ENCODE peak calls at places on chromosomes 12 and 14, in six cellular contexts. One of them, this sample, is unnamed.

GRCh38 chr14:105491366-105492006 is 440 bp downstream of the TEDC1 start:
- DNase-seq in foreskin fibroblast: peak
- DNase-seq in ACHN: peak
- DNase-seq in HCEC 1CT: peak
- DNase-seq in heart right ventricle: peak
- DNase-seq in epithelial cell of prostate: peak
- DNase-seq in this sample: peak

GRCh38 chr14:68655961-68656360 is 136.9 kb downstream of the ZFP36L1 start:
- DNase-seq in epithelial cell of prostate: no peak
- DNase-seq in heart right ventricle: no peak
- DNase-seq in foreskin fibroblast: no peak
- DNase-seq in ACHN: peak
- DNase-seq in HCEC 1CT: no peak
- DNase-seq in this sample: no peak

GRCh38 chr12:97801471-97802045 is 339.0 kb downstream of the RMST start:
- DNase-seq in foreskin fibroblast: no peak
- DNase-seq in epithelial cell of prostate: no peak
- DNase-seq in ACHN: no peak
- DNase-seq in heart right ventricle: no peak
- DNase-seq in HCEC 1CT: no peak
- DNase-seq in this sample: no peak

GRCh38 chr14:95210699-95211098 is 53.4 kb upstream of the DICER1 start:
- DNase-seq in heart right ventricle: no peak
- DNase-seq in foreskin fibroblast: no peak
- DNase-seq in HCEC 1CT: no peak
- DNase-seq in epithelial cell of prostate: no peak
- DNase-seq in ACHN: no peak
- DNase-seq in this sample: no peak

GRCh38 chr12:110726708-110727369 is 15.9 kb downstream of the PPP1CC start:
- DNase-seq in heart right ventricle: no peak
- DNase-seq in epithelial cell of prostate: no peak
- DNase-seq in ACHN: no peak
- DNase-seq in foreskin fibroblast: no peak
- DNase-seq in HCEC 1CT: no peak
- DNase-seq in this sample: no peak

GRCh38 chr14:42736408-42736807 is 1129.7 kb downstream of the LRFN5 start:
- DNase-seq in heart right ventricle: no peak
- DNase-seq in ACHN: no peak
- DNase-seq in foreskin fibroblast: no peak
- DNase-seq in HCEC 1CT: no peak
- DNase-seq in epithelial cell of prostate: no peak
- DNase-seq in this sample: no peak

GRCh38 chr12:78167510-78167909 is 336.8 kb downstream of the NAV3 start:
- DNase-seq in epithelial cell of prostate: no peak
- DNase-seq in foreskin fibroblast: no peak
- DNase-seq in ACHN: peak
- DNase-seq in HCEC 1CT: no peak
- DNase-seq in heart right ventricle: no peak
- DNase-seq in this sample: no peak

GRCh38 chr12:31234955-31235867 is 90.7 kb downstream of the SINHCAF start:
- DNase-seq in HCEC 1CT: peak
- DNase-seq in ACHN: peak
- DNase-seq in epithelial cell of prostate: no peak
- DNase-seq in heart right ventricle: peak
- DNase-seq in foreskin fibroblast: peak
- DNase-seq in this sample: peak

GRCh38 chr14:100610511-100611217 is 23.4 kb upstream of the BEGAIN start:
- DNase-seq in heart right ventricle: no peak
- DNase-seq in epithelial cell of prostate: no peak
- DNase-seq in HCEC 1CT: peak
- DNase-seq in ACHN: no peak
- DNase-seq in foreskin fibroblast: peak
- DNase-seq in this sample: peak

GRCh38 chr12:13008741-13009380 is 8.8 kb upstream of the HEBP1 start:
- DNase-seq in foreskin fibroblast: no peak
- DNase-seq in ACHN: no peak
- DNase-seq in heart right ventricle: no peak
- DNase-seq in epithelial cell of prostate: no peak
- DNase-seq in HCEC 1CT: peak
- DNase-seq in this sample: peak

GRCh38 chr12:119180380-119181040 is 1.8 kb downstream of the HSPB8 start:
- DNase-seq in HCEC 1CT: no peak
- DNase-seq in ACHN: peak
- DNase-seq in foreskin fibroblast: peak
- DNase-seq in heart right ventricle: peak
- DNase-seq in epithelial cell of prostate: no peak
- DNase-seq in this sample: peak

GRCh38 chr14:89276424-89276975 is 140.5 kb downstream of the FOXN3 start:
- DNase-seq in HCEC 1CT: no peak
- DNase-seq in ACHN: peak
- DNase-seq in epithelial cell of prostate: no peak
- DNase-seq in heart right ventricle: no peak
- DNase-seq in foreskin fibroblast: no peak
- DNase-seq in this sample: peak

GRCh38 chr12:82458101-82458500 is 99.8 kb downstream of the METTL25 start:
- DNase-seq in HCEC 1CT: no peak
- DNase-seq in heart right ventricle: no peak
- DNase-seq in ACHN: no peak
- DNase-seq in foreskin fibroblast: no peak
- DNase-seq in epithelial cell of prostate: no peak
- DNase-seq in this sample: no peak

GRCh38 chr12:57239587-57240068 is 10.1 kb downstream of the SHMT2 start:
- DNase-seq in ACHN: peak
- DNase-seq in epithelial cell of prostate: no peak
- DNase-seq in foreskin fibroblast: peak
- DNase-seq in heart right ventricle: no peak
- DNase-seq in HCEC 1CT: no peak
- DNase-seq in this sample: no peak

GRCh38 chr12:110818511-110818910 is 28.3 kb upstream of the CCDC63 start:
- DNase-seq in HCEC 1CT: no peak
- DNase-seq in heart right ventricle: no peak
- DNase-seq in epithelial cell of prostate: no peak
- DNase-seq in ACHN: no peak
- DNase-seq in foreskin fibroblast: no peak
- DNase-seq in this sample: no peak

GRCh38 chr12:76018672-76019071 is 12.9 kb downstream of the PHLDA1 start:
- DNase-seq in epithelial cell of prostate: no peak
- DNase-seq in HCEC 1CT: no peak
- DNase-seq in heart right ventricle: no peak
- DNase-seq in ACHN: no peak
- DNase-seq in foreskin fibroblast: no peak
- DNase-seq in this sample: no peak

GRCh38 chr14:54839681-54840080 is 62.9 kb downstream of the GCH1 start:
- DNase-seq in foreskin fibroblast: peak
- DNase-seq in HCEC 1CT: no peak
- DNase-seq in ACHN: no peak
- DNase-seq in heart right ventricle: no peak
- DNase-seq in epithelial cell of prostate: no peak
- DNase-seq in this sample: no peak

GRCh38 chr14:106790189-106791036 is 1264.0 kb downstream of the TMEM121 start:
- DNase-seq in epithelial cell of prostate: no peak
- DNase-seq in foreskin fibroblast: no peak
- DNase-seq in HCEC 1CT: no peak
- DNase-seq in ACHN: peak
- DNase-seq in heart right ventricle: peak
- DNase-seq in this sample: no peak

GRCh38 chr12:93621986-93622385 is 49.5 kb downstream of the SOCS2 start:
- DNase-seq in heart right ventricle: no peak
- DNase-seq in HCEC 1CT: no peak
- DNase-seq in epithelial cell of prostate: no peak
- DNase-seq in foreskin fibroblast: peak
- DNase-seq in ACHN: no peak
- DNase-seq in this sample: peak

GRCh38 chr12:123958462-123958861 is 14.2 kb downstream of the CCDC92 start:
- DNase-seq in ACHN: no peak
- DNase-seq in foreskin fibroblast: no peak
- DNase-seq in epithelial cell of prostate: no peak
- DNase-seq in HCEC 1CT: no peak
- DNase-seq in heart right ventricle: peak
- DNase-seq in this sample: no peak

GRCh38 chr12:127873306-127873705 is 393.7 kb upstream of the TMEM132C start:
- DNase-seq in ACHN: no peak
- DNase-seq in foreskin fibroblast: no peak
- DNase-seq in HCEC 1CT: no peak
- DNase-seq in epithelial cell of prostate: no peak
- DNase-seq in heart right ventricle: no peak
- DNase-seq in this sample: no peak

GRCh38 chr12:111546758-111547383 is 52.2 kb downstream of the ATXN2 start:
- DNase-seq in heart right ventricle: no peak
- DNase-seq in HCEC 1CT: peak
- DNase-seq in ACHN: no peak
- DNase-seq in epithelial cell of prostate: no peak
- DNase-seq in foreskin fibroblast: peak
- DNase-seq in this sample: peak

GRCh38 chr14:69107407-69108003 is 45.4 kb downstream of the DCAF5 start:
- DNase-seq in heart right ventricle: no peak
- DNase-seq in HCEC 1CT: peak
- DNase-seq in ACHN: peak
- DNase-seq in foreskin fibroblast: peak
- DNase-seq in epithelial cell of prostate: peak
- DNase-seq in this sample: peak

This sample was measured in IMR-90.